ENCODE peak calls at places on chromosomes 7 and 10, in four cellular contexts. M is right lobe of liver, R is nephron progenitor cell, G is astrocyte of the spinal cord. B is an unnamed sample.

GRCh38 chr7:100604976-100605911 is 3.1 kb downstream of the PCOLCE start:
- DNase-seq in M (peak), R (peak), G (peak), B (no peak)

GRCh38 chr10:14658331-14659122 is 116.2 kb downstream of the FAM107B start:
- DNase-seq in R (no peak), M (no peak), G (peak), B (no peak)

GRCh38 chr10:86224354-86225097 is 142.1 kb downstream of the GRID1 start:
- DNase-seq in M (peak), G (no peak), R (no peak), B (no peak)

GRCh38 chr7:119335405-119335804 is 937.6 kb upstream of the KCND2 start:
- DNase-seq in G (no peak), R (no peak), M (no peak), B (no peak)

GRCh38 chr7:3605222-3605621 is 304.2 kb downstream of the SDK1 start:
- DNase-seq in R (no peak), G (peak), M (no peak), B (no peak)

GRCh38 chr7:96023376-96023775 is 251.0 kb downstream of the DYNC1I1 start:
- DNase-seq in R (no peak), M (no peak), G (no peak), B (no peak)

GRCh38 chr10:50447691-50448090 is 176.1 kb downstream of the SGMS1 start:
- DNase-seq in G (no peak), M (no peak), R (no peak), B (no peak)

GRCh38 chr10:98472171-98472570 is 25.4 kb upstream of the HPS1 start:
- DNase-seq in M (no peak), G (no peak), R (peak), B (no peak)

GRCh38 chr7:143318661-143319060 is 2.8 kb downstream of the CLCN1 start:
- DNase-seq in M (peak), R (no peak), G (peak), B (no peak)

DNA sequence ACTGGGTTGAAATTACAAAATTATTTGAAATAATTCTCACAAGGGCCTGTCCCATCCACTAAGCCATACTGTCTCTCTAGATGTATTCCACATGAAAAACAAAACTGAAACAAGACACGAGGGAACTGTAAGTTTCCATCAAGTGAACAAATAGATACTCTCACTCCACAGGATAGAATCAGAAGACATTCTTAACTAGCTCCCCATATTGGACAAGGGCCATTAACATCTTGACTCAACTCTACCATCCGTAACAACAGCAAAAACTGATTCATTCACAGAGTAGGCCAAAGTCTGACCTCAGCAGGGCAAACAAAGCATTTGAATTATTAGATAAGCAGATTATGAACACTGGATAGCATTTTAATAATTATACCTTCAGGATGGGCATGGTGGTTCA is 29.1 kb downstream of the UBE2H start:
- DNase-seq in R (no peak), M (no peak), G (peak), B (no peak)
- TF ChIP-seq CTCF in R (no peak), M (no peak), G (no peak), B (no peak)

DNA sequence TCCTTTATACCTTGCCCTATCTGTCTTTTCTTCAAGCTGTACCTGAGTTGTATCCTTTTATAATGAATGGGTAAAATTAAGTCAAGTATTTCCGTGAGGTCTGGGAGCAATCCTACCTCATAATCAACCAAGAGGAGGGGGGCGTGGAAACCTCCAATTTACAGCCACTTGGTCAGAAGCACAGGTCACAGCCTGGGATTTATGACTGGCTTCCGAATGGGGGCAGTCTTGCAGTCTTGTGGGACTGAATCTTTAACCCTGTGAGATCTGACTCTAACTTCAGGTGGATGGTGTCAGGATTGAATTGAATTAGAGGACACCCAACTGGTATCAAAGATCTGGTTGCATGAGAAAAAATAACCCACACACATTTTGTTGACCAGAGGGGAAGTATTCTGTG is 23.5 kb upstream of the KCNMA1 start:
- DNase-seq in M (no peak), G (no peak), R (peak), B (no peak)
- TF ChIP-seq CTCF in M (no peak), G (no peak), R (no peak), B (no peak)

DNA sequence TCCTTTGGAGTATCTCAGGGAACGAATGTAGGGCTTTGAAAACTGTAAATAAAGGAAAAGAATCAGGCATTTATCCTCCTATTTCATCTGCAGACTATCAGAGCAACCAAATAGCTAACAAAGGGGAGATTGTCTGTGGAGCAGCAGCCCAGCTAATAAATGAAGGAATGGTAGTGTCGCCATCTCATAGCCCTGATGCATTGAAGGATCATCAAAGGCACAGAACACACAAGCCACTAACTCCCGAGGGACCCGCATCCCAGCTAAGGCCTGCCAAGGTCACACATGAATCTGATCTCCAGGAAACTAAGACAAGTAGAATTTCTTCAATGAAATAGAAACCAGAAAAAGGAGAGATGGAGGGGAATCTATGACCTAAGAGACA is 38.2 kb downstream of the CALML5 start:
- DNase-seq in M (no peak), G (no peak), R (peak), B (no peak)
- TF ChIP-seq CTCF in M (no peak), G (no peak), R (no peak), B (no peak)

DNA sequence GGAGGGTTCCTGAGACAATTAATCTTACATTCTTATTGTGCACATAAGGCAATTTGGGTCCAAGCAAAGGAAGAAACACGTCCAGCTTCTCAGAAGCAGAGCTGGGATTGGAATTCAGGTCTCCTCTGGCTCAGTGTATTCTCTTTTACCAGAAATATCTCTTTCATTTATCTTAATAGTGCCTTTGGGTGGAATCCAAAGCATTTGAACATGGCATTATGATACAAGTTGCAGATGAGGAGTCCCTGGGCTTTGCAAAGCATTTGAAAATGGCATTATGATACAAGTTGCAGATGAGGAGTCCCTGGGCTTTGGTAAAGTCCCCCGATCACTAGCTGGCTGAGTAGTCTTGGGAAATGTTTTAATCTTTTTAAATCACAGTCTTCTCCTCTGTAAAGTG is 30.0 kb upstream of the PTN start:
- DNase-seq in G (no peak), R (no peak), M (no peak), B (no peak)
- TF ChIP-seq CTCF in G (no peak), R (no peak), M (no peak), B (no peak)